ENCODE peak calls at places on chromosomes 7 and 10, in nine cellular contexts. Y is left ventricle myocardium inferior, E is IMR-90, C is suprapubic skin, M is PC-3, A is HCT116, U is astrocyte of the cerebellum, Z is osteoblast, H is cardiac fibroblast. R is an unnamed sample.

GRCh38 chr7:8637322-8637721 is 203.9 kb downstream of the NXPH1 start:
- DNase-seq in Y (no peak), E (no peak), C (no peak), M (no peak), A (no peak), U (no peak), Z (no peak), H (no peak), R (no peak)

GRCh38 chr10:133162178-133162909 is 2.3 kb downstream of the KNDC1 start:
- DNase-seq in Y (no peak), E (no peak), C (no peak), M (no peak), A (no peak), U (no peak), Z (peak; percentile 92), H (no peak), R (no peak)

GRCh38 chr7:101733713-101734475 is 83.5 kb upstream of the CUX1 start:
- DNase-seq in Y (peak; percentile 28), E (peak; percentile 47), C (no peak), M (peak; percentile 52), A (no peak), U (no peak), Z (peak; percentile 87), H (peak; percentile 72), R (no peak)

GRCh38 chr7:132080967-132081668 is 495.2 kb downstream of the PLXNA4 start:
- DNase-seq in Y (no peak), E (peak; percentile 22), C (no peak), M (no peak), A (no peak), U (peak; percentile 88), Z (no peak), H (peak; percentile 92), R (no peak)

GRCh38 chr7:17771901-17772408 is 168.3 kb downstream of the SNX13 start:
- DNase-seq in Y (no peak), E (no peak), C (no peak), M (no peak), A (no peak), U (no peak), Z (no peak), H (no peak), R (no peak)

GRCh38 chr10:125208854-125209545 is 48.6 kb upstream of the CTBP2 start:
- DNase-seq in Y (no peak), E (no peak), C (no peak), M (no peak), A (no peak), U (peak; percentile 13), Z (peak; percentile 87), H (no peak), R (no peak)

GRCh38 chr10:43211030-43211429 is 55.8 kb downstream of the RASGEF1A start:
- DNase-seq in Y (peak; percentile 4), E (peak; percentile 15), C (peak; percentile 40), M (peak; percentile 19), A (no peak), U (no peak), Z (peak; percentile 96), H (peak; percentile 19), R (peak; percentile 36)

GRCh38 chr10:43233601-43234430 is 33.0 kb downstream of the RASGEF1A start:
- DNase-seq in Y (no peak), E (no peak), C (peak; percentile 33), M (no peak), A (no peak), U (no peak), Z (peak; percentile 73), H (no peak), R (no peak)

GRCh38 chr7:34039033-34039432 is 133.7 kb downstream of the BMPER start:
- DNase-seq in Y (no peak), E (peak; percentile 48), C (no peak), M (no peak), A (no peak), U (peak; percentile 26), Z (no peak), H (peak; percentile 51), R (no peak)

GRCh38 chr7:3176112-3176836 is 124.8 kb upstream of the SDK1 start:
- DNase-seq in Y (no peak), E (no peak), C (no peak), M (no peak), A (no peak), U (no peak), Z (no peak), H (no peak), R (no peak)

GRCh38 chr7:2553831-2554581 is 1.3 kb downstream of the BRAT1 start:
- DNase-seq in Y (no peak), E (no peak), C (peak; percentile 56), M (no peak), A (no peak), U (no peak), Z (peak; percentile 44), H (no peak), R (peak; percentile 67)

GRCh38 chr10:83922246-83922860 is 217.0 kb upstream of the GHITM start:
- DNase-seq in Y (no peak), E (no peak), C (no peak), M (no peak), A (no peak), U (no peak), Z (no peak), H (no peak), R (no peak)

GRCh38 chr7:1818581-1819200 is 148.6 kb downstream of the ELFN1 start:
- DNase-seq in Y (no peak), E (no peak), C (peak; percentile 44), M (no peak), A (no peak), U (no peak), Z (peak; percentile 17), H (no peak), R (no peak)

GRCh38 chr10:43814611-43815010 is 165.9 kb upstream of the ZNF32 start:
- DNase-seq in Y (no peak), E (peak; percentile 30), C (no peak), M (peak; percentile 16), A (no peak), U (no peak), Z (no peak), H (no peak), R (no peak)

GRCh38 chr7:12490105-12490688 is 80.3 kb upstream of the SCIN start:
- DNase-seq in Y (no peak), E (peak; percentile 36), C (no peak), M (peak; percentile 66), A (peak; percentile 29), U (peak; percentile 9), Z (no peak), H (peak; percentile 46), R (peak; percentile 40)

GRCh38 chr7:18511351-18511750 is 15.8 kb downstream of the HDAC9 start:
- DNase-seq in Y (no peak), E (no peak), C (no peak), M (no peak), A (no peak), U (no peak), Z (no peak), H (no peak), R (no peak)

GRCh38 chr10:73577788-73578187 is 13.4 kb downstream of the USP54 start:
- DNase-seq in Y (peak; percentile 59), E (peak; percentile 59), C (peak; percentile 63), M (peak; percentile 99), A (no peak), U (peak; percentile 57), Z (no peak), H (peak; percentile 69), R (peak; percentile 90)

GRCh38 chr7:45153238-45153637 is 4.4 kb upstream of the RAMP3 start:
- DNase-seq in Y (no peak), E (peak; percentile 4), C (no peak), M (no peak), A (no peak), U (no peak), Z (no peak), H (no peak), R (no peak)

DNA sequence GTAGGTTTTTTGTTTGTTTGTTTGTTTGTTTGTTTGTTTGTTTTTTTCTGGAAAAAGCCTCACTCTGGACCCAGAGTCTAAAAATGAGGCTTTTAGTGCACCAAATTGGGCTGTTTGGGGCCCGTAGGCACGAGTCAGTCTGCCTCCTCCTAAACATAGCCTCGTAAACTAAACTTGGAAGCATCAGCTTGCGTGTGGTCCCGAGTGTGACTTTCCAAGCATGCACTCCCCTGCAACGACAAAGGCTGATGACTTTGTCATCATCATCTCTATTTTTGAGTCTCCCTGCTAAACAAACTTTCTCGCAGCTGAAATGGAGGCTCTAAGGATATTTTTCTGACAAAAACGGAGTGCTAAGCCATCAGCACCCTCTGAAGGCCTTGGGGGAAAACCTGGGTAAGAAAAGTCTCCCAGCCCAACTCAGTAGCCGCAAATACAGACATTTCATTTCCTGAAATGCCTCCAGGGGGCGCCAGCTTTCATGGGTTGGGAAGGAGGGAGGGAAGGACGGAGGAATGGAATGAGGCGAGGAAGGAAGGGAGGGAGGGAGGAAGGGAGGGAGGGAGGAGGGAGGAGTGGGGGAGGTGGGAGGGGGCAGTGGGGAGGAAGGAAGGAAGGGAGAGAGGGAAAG is 245.9 kb downstream of the KCNMA1 start:
- DNase-seq in Y (peak; percentile 51), E (peak; percentile 87), C (peak; percentile 80), M (peak; percentile 100), A (peak; percentile 74), U (peak; percentile 78), Z (no peak), H (peak; percentile 89), R (peak; percentile 83)
- H3K4me3 ChIP-seq in Y (no peak overlapping the region), E (no peak overlapping the region), C (no peak overlapping the region), M (peak overlapping the region; percentile 10), A (no peak overlapping the region), U (no peak overlapping the region), Z (peak overlapping the region; percentile 34), H (no peak overlapping the region), R (no peak overlapping the region)

DNA sequence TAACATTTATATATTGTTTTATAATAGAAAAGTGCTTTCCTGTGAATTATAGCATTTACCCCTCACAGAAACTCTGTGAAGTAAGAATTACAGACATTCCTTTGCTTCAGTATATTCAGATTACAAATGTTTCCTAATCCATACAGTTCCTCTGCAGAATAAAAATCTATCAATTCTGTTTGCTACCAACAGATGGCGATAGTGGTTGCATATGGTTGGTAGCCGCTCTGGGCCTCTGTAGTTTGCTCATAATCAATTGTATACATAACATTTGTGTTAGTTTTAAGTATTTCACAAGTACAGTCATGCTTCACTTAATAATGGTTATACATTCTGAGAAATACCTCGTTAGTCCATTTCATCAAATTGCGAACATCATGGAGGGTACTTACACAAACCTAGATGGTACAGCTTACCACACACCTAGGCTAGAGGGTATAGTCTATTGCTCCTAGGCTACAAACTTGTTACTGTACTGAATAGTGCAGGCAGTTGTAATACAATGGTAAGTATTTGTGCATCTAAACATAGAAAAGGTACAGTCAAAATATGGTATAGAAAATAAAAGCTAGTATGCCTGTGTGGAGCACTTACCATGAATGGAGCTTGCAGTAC is 94.4 kb upstream of the STEAP4 start:
- DNase-seq in Y (no peak), E (no peak), C (no peak), M (peak; percentile 51), A (peak; percentile 15), U (no peak), Z (no peak), H (peak; percentile 2), R (peak; percentile 41)
- TF ChIP-seq CTCF in Y (peak; percentile 51), E (no peak), C (no peak), M (peak; percentile 72), A (peak; percentile 35), U (peak; percentile 45), Z (peak; percentile 26), H (peak; percentile 27), R (peak; percentile 59)

GRCh38 chr10:26216577-26216948 is at the start of gene GAD2:
- DNase-seq in Y (no peak), E (no peak), C (no peak), M (no peak), A (no peak), U (no peak), Z (no peak), H (no peak), R (no peak)
- H3K4me3 ChIP-seq in Y (peak within 1 kb of the TSS; percentile 33), E (no peak within 1 kb of the TSS), C (peak within 1 kb of the TSS; percentile 28), M (no peak within 1 kb of the TSS), A (no peak within 1 kb of the TSS), U (no peak within 1 kb of the TSS), Z (no peak within 1 kb of the TSS), H (no peak within 1 kb of the TSS), R (no peak within 1 kb of the TSS)

GRCh38 chr7:30938435-30939316 is 25.1 kb upstream of the GHRHR start:
- DNase-seq in Y (peak; percentile 82), E (peak; percentile 58), C (no peak), M (peak; percentile 85), A (peak; percentile 82), U (peak; percentile 38), Z (peak; percentile 86), H (peak; percentile 80), R (peak; percentile 78)
- TF ChIP-seq CTCF in Y (peak; percentile 99), E (peak; percentile 84), C (peak; percentile 86), M (peak; percentile 85), A (peak; percentile 90), U (peak; percentile 98), Z (peak; percentile 91), H (peak; percentile 99), R (peak; percentile 96)